ENCODE peak calls at places on chromosomes 6 and 20, in seven cellular contexts. One of them, this sample, is unnamed.

GRCh38 chr6:161272600-161273355 is 1.1 kb downstream of the AGPAT4 start:
- DNase-seq in activated T-cell treated with anti-CD3 and anti-CD28 coated beads, Interleukin-2, amount 50 U/mL, for 72 hours: no peak
- DNase-seq in GM12864: no peak
- DNase-seq in activated T-helper 9 cell treated with anti-CD3 and anti-CD28 coated beads, Interleukin-2, amount 50 U/mL, for 16 hours: no peak
- DNase-seq in NCI-H1417: peak
- DNase-seq in NCI-H345: peak
- DNase-seq in fibroblast of the aortic adventitia: peak
- DNase-seq in this sample: no peak

GRCh38 chr20:4014031-4014474 is 1.3 kb downstream of the RNF24 start:
- DNase-seq in activated T-cell treated with anti-CD3 and anti-CD28 coated beads, Interleukin-2, amount 50 U/mL, for 72 hours: no peak
- DNase-seq in GM12864: no peak
- DNase-seq in activated T-helper 9 cell treated with anti-CD3 and anti-CD28 coated beads, Interleukin-2, amount 50 U/mL, for 16 hours: no peak
- DNase-seq in NCI-H1417: peak
- DNase-seq in NCI-H345: peak
- DNase-seq in fibroblast of the aortic adventitia: peak
- DNase-seq in this sample: peak

GRCh38 chr6:108250240-108250866 is 10.5 kb downstream of the SNX3 start:
- DNase-seq in activated T-cell treated with anti-CD3 and anti-CD28 coated beads, Interleukin-2, amount 50 U/mL, for 72 hours: no peak
- DNase-seq in GM12864: no peak
- DNase-seq in activated T-helper 9 cell treated with anti-CD3 and anti-CD28 coated beads, Interleukin-2, amount 50 U/mL, for 16 hours: no peak
- DNase-seq in NCI-H1417: no peak
- DNase-seq in NCI-H345: no peak
- DNase-seq in fibroblast of the aortic adventitia: peak
- DNase-seq in this sample: no peak

GRCh38 chr20:62707981-62708521 is 585 bp upstream of the NTSR1 start:
- DNase-seq in activated T-cell treated with anti-CD3 and anti-CD28 coated beads, Interleukin-2, amount 50 U/mL, for 72 hours: no peak
- DNase-seq in GM12864: no peak
- DNase-seq in activated T-helper 9 cell treated with anti-CD3 and anti-CD28 coated beads, Interleukin-2, amount 50 U/mL, for 16 hours: no peak
- DNase-seq in NCI-H1417: peak
- DNase-seq in NCI-H345: peak
- DNase-seq in fibroblast of the aortic adventitia: no peak
- DNase-seq in this sample: no peak

GRCh38 chr6:17015551-17016381 is 86.1 kb upstream of the STMND1 start:
- DNase-seq in activated T-cell treated with anti-CD3 and anti-CD28 coated beads, Interleukin-2, amount 50 U/mL, for 72 hours: peak
- DNase-seq in GM12864: no peak
- DNase-seq in activated T-helper 9 cell treated with anti-CD3 and anti-CD28 coated beads, Interleukin-2, amount 50 U/mL, for 16 hours: peak
- DNase-seq in NCI-H1417: no peak
- DNase-seq in NCI-H345: no peak
- DNase-seq in fibroblast of the aortic adventitia: no peak
- DNase-seq in this sample: no peak

GRCh38 chr20:47552996-47553395 is 51.3 kb downstream of the NCOA3 start:
- DNase-seq in activated T-cell treated with anti-CD3 and anti-CD28 coated beads, Interleukin-2, amount 50 U/mL, for 72 hours: no peak
- DNase-seq in GM12864: no peak
- DNase-seq in activated T-helper 9 cell treated with anti-CD3 and anti-CD28 coated beads, Interleukin-2, amount 50 U/mL, for 16 hours: no peak
- DNase-seq in NCI-H1417: no peak
- DNase-seq in NCI-H345: no peak
- DNase-seq in fibroblast of the aortic adventitia: no peak
- DNase-seq in this sample: no peak

GRCh38 chr6:122063761-122064160 is 335.7 kb upstream of the HSF2 start:
- DNase-seq in activated T-cell treated with anti-CD3 and anti-CD28 coated beads, Interleukin-2, amount 50 U/mL, for 72 hours: no peak
- DNase-seq in GM12864: no peak
- DNase-seq in activated T-helper 9 cell treated with anti-CD3 and anti-CD28 coated beads, Interleukin-2, amount 50 U/mL, for 16 hours: no peak
- DNase-seq in NCI-H1417: no peak
- DNase-seq in NCI-H345: no peak
- DNase-seq in fibroblast of the aortic adventitia: no peak
- DNase-seq in this sample: no peak

GRCh38 chr6:96089173-96089572 is 73.4 kb downstream of the FUT9 start:
- DNase-seq in activated T-cell treated with anti-CD3 and anti-CD28 coated beads, Interleukin-2, amount 50 U/mL, for 72 hours: no peak
- DNase-seq in GM12864: no peak
- DNase-seq in activated T-helper 9 cell treated with anti-CD3 and anti-CD28 coated beads, Interleukin-2, amount 50 U/mL, for 16 hours: no peak
- DNase-seq in NCI-H1417: peak
- DNase-seq in NCI-H345: no peak
- DNase-seq in fibroblast of the aortic adventitia: no peak
- DNase-seq in this sample: no peak

GRCh38 chr20:24462461-24463010 is 6.9 kb upstream of the SYNDIG1 start:
- DNase-seq in activated T-cell treated with anti-CD3 and anti-CD28 coated beads, Interleukin-2, amount 50 U/mL, for 72 hours: no peak
- DNase-seq in GM12864: no peak
- DNase-seq in activated T-helper 9 cell treated with anti-CD3 and anti-CD28 coated beads, Interleukin-2, amount 50 U/mL, for 16 hours: no peak
- DNase-seq in NCI-H1417: no peak
- DNase-seq in NCI-H345: no peak
- DNase-seq in fibroblast of the aortic adventitia: no peak
- DNase-seq in this sample: no peak

GRCh38 chr6:56529594-56530191 is 113.0 kb downstream of the DST start:
- DNase-seq in activated T-cell treated with anti-CD3 and anti-CD28 coated beads, Interleukin-2, amount 50 U/mL, for 72 hours: no peak
- DNase-seq in GM12864: no peak
- DNase-seq in activated T-helper 9 cell treated with anti-CD3 and anti-CD28 coated beads, Interleukin-2, amount 50 U/mL, for 16 hours: no peak
- DNase-seq in NCI-H1417: no peak
- DNase-seq in NCI-H345: no peak
- DNase-seq in fibroblast of the aortic adventitia: peak
- DNase-seq in this sample: no peak

GRCh38 chr6:160042014-160042773 is 73.3 kb downstream of the IGF2R start:
- DNase-seq in activated T-cell treated with anti-CD3 and anti-CD28 coated beads, Interleukin-2, amount 50 U/mL, for 72 hours: no peak
- DNase-seq in GM12864: no peak
- DNase-seq in activated T-helper 9 cell treated with anti-CD3 and anti-CD28 coated beads, Interleukin-2, amount 50 U/mL, for 16 hours: no peak
- DNase-seq in NCI-H1417: no peak
- DNase-seq in NCI-H345: no peak
- DNase-seq in fibroblast of the aortic adventitia: peak
- DNase-seq in this sample: no peak

GRCh38 chr6:5215181-5215580 is 45.6 kb downstream of the LYRM4 start:
- DNase-seq in activated T-cell treated with anti-CD3 and anti-CD28 coated beads, Interleukin-2, amount 50 U/mL, for 72 hours: no peak
- DNase-seq in GM12864: no peak
- DNase-seq in activated T-helper 9 cell treated with anti-CD3 and anti-CD28 coated beads, Interleukin-2, amount 50 U/mL, for 16 hours: no peak
- DNase-seq in NCI-H1417: no peak
- DNase-seq in NCI-H345: no peak
- DNase-seq in fibroblast of the aortic adventitia: peak
- DNase-seq in this sample: no peak

GRCh38 chr20:62651285-62652021 is 9.2 kb downstream of the SLCO4A1 start:
- DNase-seq in activated T-cell treated with anti-CD3 and anti-CD28 coated beads, Interleukin-2, amount 50 U/mL, for 72 hours: peak
- DNase-seq in GM12864: peak
- DNase-seq in activated T-helper 9 cell treated with anti-CD3 and anti-CD28 coated beads, Interleukin-2, amount 50 U/mL, for 16 hours: peak
- DNase-seq in NCI-H1417: no peak
- DNase-seq in NCI-H345: peak
- DNase-seq in fibroblast of the aortic adventitia: no peak
- DNase-seq in this sample: no peak

GRCh38 chr20:54622338-54623280 is 147.2 kb downstream of the DOK5 start:
- DNase-seq in activated T-cell treated with anti-CD3 and anti-CD28 coated beads, Interleukin-2, amount 50 U/mL, for 72 hours: no peak
- DNase-seq in GM12864: no peak
- DNase-seq in activated T-helper 9 cell treated with anti-CD3 and anti-CD28 coated beads, Interleukin-2, amount 50 U/mL, for 16 hours: no peak
- DNase-seq in NCI-H1417: no peak
- DNase-seq in NCI-H345: no peak
- DNase-seq in fibroblast of the aortic adventitia: peak
- DNase-seq in this sample: no peak

GRCh38 chr6:84065718-84066290 is 32.2 kb downstream of the MRAP2 start:
- DNase-seq in activated T-cell treated with anti-CD3 and anti-CD28 coated beads, Interleukin-2, amount 50 U/mL, for 72 hours: no peak
- DNase-seq in GM12864: no peak
- DNase-seq in activated T-helper 9 cell treated with anti-CD3 and anti-CD28 coated beads, Interleukin-2, amount 50 U/mL, for 16 hours: no peak
- DNase-seq in NCI-H1417: no peak
- DNase-seq in NCI-H345: no peak
- DNase-seq in fibroblast of the aortic adventitia: peak
- DNase-seq in this sample: no peak

GRCh38 chr6:19613678-19614077 is 223.5 kb upstream of the ID4 start:
- DNase-seq in activated T-cell treated with anti-CD3 and anti-CD28 coated beads, Interleukin-2, amount 50 U/mL, for 72 hours: no peak
- DNase-seq in GM12864: no peak
- DNase-seq in activated T-helper 9 cell treated with anti-CD3 and anti-CD28 coated beads, Interleukin-2, amount 50 U/mL, for 16 hours: no peak
- DNase-seq in NCI-H1417: no peak
- DNase-seq in NCI-H345: no peak
- DNase-seq in fibroblast of the aortic adventitia: no peak
- DNase-seq in this sample: no peak

GRCh38 chr20:36154696-36155628 is at the start of gene EPB41L1:
- DNase-seq in activated T-cell treated with anti-CD3 and anti-CD28 coated beads, Interleukin-2, amount 50 U/mL, for 72 hours: no peak
- DNase-seq in GM12864: no peak
- DNase-seq in activated T-helper 9 cell treated with anti-CD3 and anti-CD28 coated beads, Interleukin-2, amount 50 U/mL, for 16 hours: no peak
- DNase-seq in NCI-H1417: no peak
- DNase-seq in NCI-H345: peak
- DNase-seq in fibroblast of the aortic adventitia: peak
- DNase-seq in this sample: no peak